ENCODE peak calls at places on chromosome 4, in five cellular contexts. W, I, O, X and Y are unnamed samples.

GRCh38 chr4:87974856-87975462 is 555 bp upstream of the SPP1 start:
- DNase-seq in W (no peak), I (no peak), O (no peak), X (no peak), Y (no peak)

GRCh38 chr4:62670509-62670908 is 1470.4 kb downstream of the ADGRL3 start:
- DNase-seq in W (no peak), I (no peak), O (no peak), X (no peak), Y (no peak)

GRCh38 chr4:8144359-8144758 is 14.3 kb downstream of the ABLIM2 start:
- DNase-seq in W (no peak), I (no peak), O (peak; percentile 86), X (no peak), Y (no peak)

GRCh38 chr4:162644346-162644745 is 480.5 kb upstream of the FSTL5 start:
- DNase-seq in W (no peak), I (no peak), O (no peak), X (no peak), Y (no peak)

GRCh38 chr4:8311096-8312068 is 41.8 kb downstream of the HTRA3 start:
- DNase-seq in W (no peak), I (peak; percentile 46), O (no peak), X (no peak), Y (peak; percentile 46)

GRCh38 chr4:25818293-25819240 is 44.2 kb downstream of the SEL1L3 start:
- DNase-seq in W (no peak), I (no peak), O (no peak), X (no peak), Y (no peak)

GRCh38 chr4:8185280-8185679 is 13.8 kb upstream of the SH3TC1 start:
- DNase-seq in W (no peak), I (no peak), O (no peak), X (no peak), Y (no peak)

GRCh38 chr4:121789960-121790829 is 10.9 kb upstream of the EXOSC9 start:
- DNase-seq in W (no peak), I (no peak), O (no peak), X (no peak), Y (no peak)

GRCh38 chr4:8331567-8331955 is 62.0 kb downstream of the HTRA3 start:
- DNase-seq in W (no peak), I (peak; percentile 28), O (no peak), X (no peak), Y (peak; percentile 34)

GRCh38 chr4:22237846-22238513 is 277.9 kb downstream of the ADGRA3 start:
- DNase-seq in W (no peak), I (no peak), O (no peak), X (no peak), Y (no peak)

GRCh38 chr4:177740563-177740962 is 298.3 kb upstream of the AGA start:
- DNase-seq in W (no peak), I (no peak), O (no peak), X (no peak), Y (no peak)

GRCh38 chr4:10100734-10101216 is 15.8 kb downstream of the WDR1 start:
- DNase-seq in W (no peak), I (peak; percentile 86), O (no peak), X (no peak), Y (peak; percentile 75)

GRCh38 chr4:158958489-158959270 is 144.2 kb upstream of the RAPGEF2 start:
- DNase-seq in W (no peak), I (no peak), O (no peak), X (no peak), Y (no peak)

GRCh38 chr4:93767917-93768316 is 60.6 kb upstream of the ATOH1 start:
- DNase-seq in W (no peak), I (no peak), O (no peak), X (no peak), Y (no peak)

GRCh38 chr4:576245-576821 is at the start of gene TMEM271:
- DNase-seq in W (peak; percentile 32), I (no peak), O (no peak), X (no peak), Y (no peak)

GRCh38 chr4:3480528-3481112 is 17.5 kb downstream of the DOK7 start:
- DNase-seq in W (peak; percentile 84), I (peak; percentile 85), O (peak; percentile 86), X (peak; percentile 78), Y (no peak)

GRCh38 chr4:139587452-139587851 is 31.4 kb upstream of the SETD7 start:
- DNase-seq in W (no peak), I (no peak), O (no peak), X (no peak), Y (no peak)

GRCh38 chr4:188971125-188971524 is 831.9 kb downstream of the TRIML1 start:
- DNase-seq in W (no peak), I (no peak), O (no peak), X (no peak), Y (no peak)

GRCh38 chr4:184979461-184980124 is 38.7 kb upstream of the HELT start:
- DNase-seq in W (no peak), I (no peak), O (no peak), X (no peak), Y (no peak)

GRCh38 chr4:25702848-25703247 is 47.2 kb downstream of the SLC34A2 start:
- DNase-seq in W (no peak), I (no peak), O (no peak), X (no peak), Y (no peak)

GRCh38 chr4:151676301-151676700 is 84.5 kb downstream of the GATB start:
- DNase-seq in W (no peak), I (no peak), O (no peak), X (no peak), Y (no peak)

GRCh38 chr4:15921592-15921932 is 17.0 kb downstream of the FGFBP1 start:
- DNase-seq in W (no peak), I (no peak), O (no peak), X (no peak), Y (no peak)
- H3K4me1 ChIP-seq in W (no peaks in the 10 kb centered on the region), I (no peaks in the 10 kb centered on the region), O (no peaks in the 10 kb centered on the region), X (no peaks in the 10 kb centered on the region), Y (no peaks in the 10 kb centered on the region)

DNA sequence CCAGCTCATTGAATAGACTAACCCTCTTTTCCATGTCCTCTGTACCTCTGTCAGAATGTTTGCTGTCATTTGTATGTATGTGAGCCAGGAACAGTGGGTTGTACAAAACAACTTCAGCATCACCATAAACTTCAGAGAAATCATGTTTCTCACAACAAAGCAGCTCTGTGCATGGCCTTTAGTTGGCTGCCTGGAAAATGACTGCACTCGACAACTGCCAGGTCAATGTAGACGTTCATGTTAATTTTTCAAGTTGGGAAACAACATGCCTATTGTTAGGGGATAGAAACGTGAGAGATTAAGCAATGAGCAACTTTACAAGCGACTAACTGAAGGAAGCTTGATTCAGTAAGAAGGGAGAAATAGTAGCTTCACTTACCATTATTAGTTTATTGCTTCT is 17.9 kb upstream of the CXCL11 start:
- DNase-seq in W (no peak), I (no peak), O (no peak), X (no peak), Y (no peak)
- H3K9me3 ChIP-seq in W (no peaks in the 10 kb centered on the region), I (no peaks in the 10 kb centered on the region), O (no peaks in the 10 kb centered on the region), X (no peaks in the 10 kb centered on the region), Y (no peaks in the 10 kb centered on the region)

GRCh38 chr4:39045791-39046221 is 13.6 kb upstream of the TMEM156 start:
- DNase-seq in W (no peak), I (no peak), O (no peak), X (no peak), Y (no peak)

GRCh38 chr4:39050590-39050989 is 11.4 kb upstream of the KLHL5 start:
- DNase-seq in W (no peak), I (no peak), O (no peak), X (no peak), Y (no peak)

GRCh38 chr4:39046243-39046642 is 14.0 kb upstream of the TMEM156 start:
- DNase-seq in W (no peak), I (no peak), O (no peak), X (no peak), Y (no peak)

GRCh38 chr4:39047691-39048090 is 14.3 kb upstream of the KLHL5 start:
- DNase-seq in W (no peak), I (no peak), O (no peak), X (no peak), Y (no peak)

DNA sequence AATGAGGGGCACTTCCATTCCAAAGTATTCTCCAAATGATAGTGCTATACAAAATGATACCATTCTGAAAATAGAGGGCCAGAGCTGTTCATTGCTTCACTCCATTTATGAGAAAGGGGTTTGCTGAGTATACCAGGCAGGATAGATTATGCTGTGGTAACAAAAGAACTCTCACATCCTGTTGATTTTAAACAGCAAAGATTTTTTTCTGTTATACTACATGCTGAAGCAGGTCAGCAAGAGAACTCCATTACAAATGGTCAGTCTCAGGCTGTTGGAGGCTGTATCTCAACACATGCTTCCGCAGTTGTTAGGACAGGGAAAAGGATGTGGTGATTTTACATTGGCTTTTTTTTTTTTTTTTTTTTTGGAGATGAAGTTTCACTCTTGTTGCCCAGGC is 13.7 kb upstream of the KLHL5 start:
- DNase-seq in W (no peak), I (no peak), O (no peak), X (no peak), Y (no peak)
- H3K4me1 ChIP-seq in W (peaks cover 21% of the 10 kb centered on the region), I (peaks cover 29% of the 10 kb centered on the region), O (no peaks in the 10 kb centered on the region), X (no peaks in the 10 kb centered on the region), Y (no peaks in the 10 kb centered on the region)

DNA sequence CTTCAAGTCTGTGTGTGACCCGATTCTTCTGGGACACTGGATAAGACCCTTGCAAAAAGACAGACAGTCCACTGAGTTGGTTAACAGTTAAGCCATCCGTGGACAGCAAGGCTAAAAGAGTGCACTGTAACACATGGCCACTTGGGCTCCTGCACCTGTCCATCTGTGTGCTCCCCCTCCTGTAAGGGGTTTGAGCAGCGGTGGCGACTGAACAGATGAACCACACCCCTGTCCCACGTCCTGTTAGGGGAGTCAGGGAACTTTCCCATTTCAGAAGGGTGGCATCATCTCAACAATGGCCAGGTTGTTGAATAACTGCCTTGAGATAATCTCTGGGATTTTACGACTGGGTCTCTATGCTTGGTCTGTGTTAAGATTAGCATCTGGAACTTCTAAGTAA is 178.6 kb downstream of the GRXCR1 start:
- DNase-seq in W (no peak), I (no peak), O (no peak), X (no peak), Y (no peak)
- H3K9me3 ChIP-seq in W (no peaks in the 10 kb centered on the region), I (no peaks in the 10 kb centered on the region), O (no peaks in the 10 kb centered on the region), X (no peaks in the 10 kb centered on the region), Y (no peaks in the 10 kb centered on the region)

GRCh38 chr4:186932631-186933150 is 209.0 kb upstream of the FAT1 start:
- DNase-seq in W (no peak), I (no peak), O (no peak), X (no peak), Y (no peak)
- H3K4me1 ChIP-seq in W (no peaks in the 10 kb centered on the region), I (no peaks in the 10 kb centered on the region), O (no peaks in the 10 kb centered on the region), X (no peaks in the 10 kb centered on the region), Y (peaks cover 18% of the 10 kb centered on the region)